ENCODE peak calls at places on chromosome 17, in seven cellular contexts. One of them, this sample, is unnamed.

GRCh38 chr17:8402921-8403536 is 5.4 kb upstream of the RNF222 start:
- DNase-seq in suprapubic skin: no peak
- DNase-seq in NCI-H2081: no peak
- DNase-seq in GM12878: no peak
- DNase-seq in iPS-NIHi11: no peak
- DNase-seq in stimulated activated CD4-positive, alpha-beta T cell treated with anti-CD3 and anti-CD28 coated beads, TNF-alpha, amount 100 ng/mL, for 1 hour: no peak
- DNase-seq in AG04450: no peak
- DNase-seq in this sample: no peak

GRCh38 chr17:19703776-19704371 is 12.5 kb downstream of the SLC47A2 start:
- DNase-seq in GM12878: no peak
- DNase-seq in stimulated activated CD4-positive, alpha-beta T cell treated with anti-CD3 and anti-CD28 coated beads, TNF-alpha, amount 100 ng/mL, for 1 hour: no peak
- DNase-seq in AG04450: no peak
- DNase-seq in suprapubic skin: no peak
- DNase-seq in NCI-H2081: no peak
- DNase-seq in iPS-NIHi11: no peak
- DNase-seq in this sample: no peak

GRCh38 chr17:29722411-29723198 is 99.9 kb upstream of the CORO6 start:
- DNase-seq in stimulated activated CD4-positive, alpha-beta T cell treated with anti-CD3 and anti-CD28 coated beads, TNF-alpha, amount 100 ng/mL, for 1 hour: peak
- DNase-seq in NCI-H2081: no peak
- DNase-seq in GM12878: peak
- DNase-seq in suprapubic skin: no peak
- DNase-seq in AG04450: peak
- DNase-seq in iPS-NIHi11: no peak
- DNase-seq in this sample: peak

GRCh38 chr17:37447641-37448040 is 41.0 kb downstream of the TADA2A start:
- DNase-seq in AG04450: no peak
- DNase-seq in GM12878: no peak
- DNase-seq in iPS-NIHi11: no peak
- DNase-seq in suprapubic skin: no peak
- DNase-seq in NCI-H2081: no peak
- DNase-seq in stimulated activated CD4-positive, alpha-beta T cell treated with anti-CD3 and anti-CD28 coated beads, TNF-alpha, amount 100 ng/mL, for 1 hour: no peak
- DNase-seq in this sample: no peak

GRCh38 chr17:12605222-12605621 is 60.5 kb upstream of the MYOCD start:
- DNase-seq in stimulated activated CD4-positive, alpha-beta T cell treated with anti-CD3 and anti-CD28 coated beads, TNF-alpha, amount 100 ng/mL, for 1 hour: no peak
- DNase-seq in NCI-H2081: no peak
- DNase-seq in AG04450: no peak
- DNase-seq in GM12878: no peak
- DNase-seq in suprapubic skin: no peak
- DNase-seq in iPS-NIHi11: no peak
- DNase-seq in this sample: peak

GRCh38 chr17:82238562-82239201 is 9.8 kb downstream of the SLC16A3 start:
- DNase-seq in iPS-NIHi11: no peak
- DNase-seq in NCI-H2081: peak
- DNase-seq in AG04450: no peak
- DNase-seq in suprapubic skin: peak
- DNase-seq in GM12878: no peak
- DNase-seq in stimulated activated CD4-positive, alpha-beta T cell treated with anti-CD3 and anti-CD28 coated beads, TNF-alpha, amount 100 ng/mL, for 1 hour: peak
- DNase-seq in this sample: peak

GRCh38 chr17:3923466-3924190 is 7.4 kb upstream of the P2RX1 start:
- DNase-seq in NCI-H2081: no peak
- DNase-seq in GM12878: no peak
- DNase-seq in iPS-NIHi11: no peak
- DNase-seq in AG04450: no peak
- DNase-seq in suprapubic skin: no peak
- DNase-seq in stimulated activated CD4-positive, alpha-beta T cell treated with anti-CD3 and anti-CD28 coated beads, TNF-alpha, amount 100 ng/mL, for 1 hour: no peak
- DNase-seq in this sample: no peak

GRCh38 chr17:75617675-75618074 is 15.6 kb upstream of the SMIM5 start:
- DNase-seq in suprapubic skin: no peak
- DNase-seq in AG04450: no peak
- DNase-seq in iPS-NIHi11: no peak
- DNase-seq in NCI-H2081: no peak
- DNase-seq in GM12878: no peak
- DNase-seq in stimulated activated CD4-positive, alpha-beta T cell treated with anti-CD3 and anti-CD28 coated beads, TNF-alpha, amount 100 ng/mL, for 1 hour: no peak
- DNase-seq in this sample: no peak

GRCh38 chr17:72011561-72011960 is 109.3 kb upstream of the SOX9 start:
- DNase-seq in AG04450: no peak
- DNase-seq in suprapubic skin: no peak
- DNase-seq in GM12878: no peak
- DNase-seq in iPS-NIHi11: no peak
- DNase-seq in NCI-H2081: no peak
- DNase-seq in stimulated activated CD4-positive, alpha-beta T cell treated with anti-CD3 and anti-CD28 coated beads, TNF-alpha, amount 100 ng/mL, for 1 hour: no peak
- DNase-seq in this sample: no peak